ENCODE peak calls at places on chromosomes 2 and 18, in five cellular contexts. B is H1, H is GM12878, R is HepG2, X is NT2/D1. O is an unnamed sample.
A peak's percentile ranks its signal among the peaks of the same experiment; 100 is the strongest.

GRCh38 chr2:26495705-26496271 is 17.9 kb upstream of the OTOF start:
- DNase-seq in B (no peak), H (no peak), R (peak; percentile 30), X (peak; percentile 66), O (no peak)

GRCh38 chr2:240166761-240167587 is 26.5 kb upstream of the OTOS start:
- DNase-seq in B (no peak), H (no peak), R (no peak), X (no peak), O (no peak)

GRCh38 chr2:32947076-32947483 is 327 bp downstream of the LTBP1 start:
- DNase-seq in B (peak; percentile 74), H (no peak), R (no peak), X (no peak), O (peak; percentile 50)

GRCh38 chr2:134308474-134309385 is 54.9 kb downstream of the MGAT5 start:
- DNase-seq in B (no peak), H (no peak), R (no peak), X (no peak), O (no peak)

GRCh38 chr2:222298311-222299150 is at the start of gene PAX3:
- DNase-seq in B (peak; percentile 83), H (no peak), R (no peak), X (no peak), O (peak; percentile 86)

GRCh38 chr2:106124787-106125549 is 69.1 kb downstream of the UXS1 start:
- DNase-seq in B (no peak), H (no peak), R (peak; percentile 75), X (no peak), O (no peak)

GRCh38 chr2:44943693-44944101 is 2.2 kb downstream of the SIX3 start:
- DNase-seq in B (no peak), H (no peak), R (no peak), X (no peak), O (no peak)

GRCh38 chr2:80311304-80311703 is 6.8 kb upstream of the LRRTM1 start:
- DNase-seq in B (no peak), H (no peak), R (no peak), X (no peak), O (no peak)

GRCh38 chr18:13800505-13801259 is 23.3 kb upstream of the MC5R start:
- DNase-seq in B (peak; percentile 75), H (no peak), R (peak; percentile 49), X (no peak), O (peak; percentile 58)

GRCh38 chr2:238505119-238505891 is 78.6 kb downstream of the ASB1 start:
- DNase-seq in B (no peak), H (no peak), R (peak; percentile 24), X (no peak), O (no peak)

GRCh38 chr18:76838182-76838581 is 15.8 kb downstream of the ZNF236 start:
- DNase-seq in B (no peak), H (no peak), R (peak; percentile 33), X (no peak), O (no peak)

GRCh38 chr18:3889803-3890202 is 439.8 kb downstream of the TGIF1 start:
- DNase-seq in B (no peak), H (no peak), R (peak; percentile 9), X (no peak), O (no peak)

GRCh38 chr18:78521744-78522143 is 457.9 kb upstream of the SALL3 start:
- DNase-seq in B (no peak), H (no peak), R (no peak), X (no peak), O (no peak)

GRCh38 chr2:207239222-207239674 is 73.5 kb upstream of the KLF7 start:
- DNase-seq in B (no peak), H (no peak), R (no peak), X (no peak), O (no peak)

GRCh38 chr2:211132586-211132985 is 576.2 kb downstream of the CPS1 start:
- DNase-seq in B (no peak), H (no peak), R (no peak), X (no peak), O (no peak)

GRCh38 chr18:25646971-25647370 is 295.0 kb upstream of the ZNF521 start:
- DNase-seq in B (no peak), H (no peak), R (no peak), X (no peak), O (no peak)

GRCh38 chr2:230881840-230882239 is 17.1 kb downstream of the ITM2C start:
- DNase-seq in B (no peak), H (no peak), R (no peak), X (no peak), O (no peak)

GRCh38 chr2:241001413-241002274 is 3.2 kb downstream of the SNED1 start:
- DNase-seq in B (no peak), H (no peak), R (no peak), X (no peak), O (no peak)

GRCh38 chr2:220270506-220271070 is 643.2 kb downstream of the SLC4A3 start:
- DNase-seq in B (no peak), H (no peak), R (no peak), X (no peak), O (no peak)

GRCh38 chr2:97267411-97268074 is 154.6 kb downstream of the ANKRD36 start:
- DNase-seq in B (no peak), H (no peak), R (peak; percentile 1), X (no peak), O (no peak)

GRCh38 chr2:144516417-144516980 is 3.4 kb downstream of the ZEB2 start:
- DNase-seq in B (peak; percentile 70), H (no peak), R (no peak), X (no peak), O (no peak)

GRCh38 chr2:135124924-135125886 is 73.1 kb downstream of the RAB3GAP1 start:
- DNase-seq in B (no peak), H (no peak), R (no peak), X (no peak), O (no peak)

GRCh38 chr2:1841903-1842791 is 97.8 kb upstream of the PXDN start:
- DNase-seq in B (no peak), H (no peak), R (no peak), X (no peak), O (no peak)

GRCh38 chr18:11078491-11078890 is 70.9 kb downstream of the PIEZO2 start:
- DNase-seq in B (no peak), H (peak; percentile 46), R (no peak), X (no peak), O (no peak)

GRCh38 chr18:46761054-46761769 is 4.4 kb upstream of the ST8SIA5 start:
- DNase-seq in B (no peak), H (no peak), R (no peak), X (no peak), O (no peak)

GRCh38 chr2:234406085-234406484 is 90.8 kb downstream of the ARL4C start:
- DNase-seq in B (no peak), H (no peak), R (no peak), X (no peak), O (no peak)

GRCh38 chr2:73701968-73702665 is 35.0 kb downstream of the TPRKB start:
- DNase-seq in B (no peak), H (no peak), R (peak; percentile 53), X (no peak), O (no peak)

GRCh38 chr18:45954070-45954712 is 12.9 kb downstream of the EPG5 start:
- DNase-seq in B (no peak), H (no peak), R (no peak), X (no peak), O (no peak)

GRCh38 chr2:28566441-28567075 is 70.7 kb downstream of the PLB1 start:
- DNase-seq in B (peak; percentile 97), H (peak; percentile 8), R (peak; percentile 65), X (peak; percentile 71), O (peak; percentile 95)

GRCh38 chr2:136143603-136144451 is 25.9 kb upstream of the CXCR4 start:
- DNase-seq in B (no peak), H (no peak), R (no peak), X (no peak), O (no peak)

GRCh38 chr2:231399046-231399852 is 3.7 kb downstream of the B3GNT7 start:
- DNase-seq in B (no peak), H (no peak), R (no peak), X (no peak), O (no peak)

GRCh38 chr18:65235966-65236634 is 514.7 kb upstream of the CDH7 start:
- DNase-seq in B (no peak), H (no peak), R (no peak), X (no peak), O (no peak)

GRCh38 chr2:186713664-186714063 is 19.8 kb downstream of the FAM171B start:
- DNase-seq in B (no peak), H (no peak), R (no peak), X (no peak), O (no peak)

GRCh38 chr18:7824970-7825369 is 257.9 kb downstream of the PTPRM start:
- DNase-seq in B (no peak), H (no peak), R (no peak), X (no peak), O (no peak)
- TF ChIP-seq SUZ12 in B (no peak), H (no peak), R (no peak), X (no peak), O (no peak)

GRCh38 chr2:158138255-158138654 is 36.6 kb downstream of the UPP2 start:
- DNase-seq in B (no peak), H (no peak), R (no peak), X (no peak), O (no peak)
- TF ChIP-seq SUZ12 in B (no peak), H (no peak), R (no peak), X (no peak), O (no peak)

GRCh38 chr2:219165058-219165930 is 4.5 kb downstream of the SLC23A3 start:
- DNase-seq in B (no peak), H (no peak), R (no peak), X (no peak), O (no peak)
- TF ChIP-seq SUZ12 in B (no peak), H (no peak), R (no peak), X (no peak), O (no peak)

GRCh38 chr18:58769321-58769720 is 95.4 kb upstream of the ZNF532 start:
- DNase-seq in B (no peak), H (no peak), R (no peak), X (no peak), O (no peak)
- TF ChIP-seq SUZ12 in B (no peak), H (no peak), R (no peak), X (no peak), O (no peak)

DNA sequence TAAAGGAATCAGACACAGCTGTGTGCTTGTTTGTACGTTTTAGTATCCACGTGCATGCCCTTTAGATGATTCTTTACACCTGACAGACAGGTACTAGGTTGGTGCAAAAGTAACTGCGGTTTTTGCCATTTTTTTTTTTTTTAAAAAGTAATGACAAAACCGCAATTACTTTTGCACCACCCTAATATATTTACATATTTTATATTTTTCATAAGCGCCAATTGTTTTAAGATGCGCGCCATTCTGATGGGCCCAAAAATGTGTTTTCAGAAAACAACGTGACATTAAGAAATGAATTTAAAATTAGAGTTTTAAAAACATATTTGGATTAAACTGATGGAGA is 972 bp upstream of the COBLL1 start:
- DNase-seq in B (no peak), H (no peak), R (no peak), X (no peak), O (no peak)
- TF ChIP-seq SUZ12 in B (no peak), H (no peak), R (no peak), X (no peak), O (no peak)

GRCh38 chr2:147631294-147631693 is 213.5 kb upstream of the ACVR2A start:
- DNase-seq in B (no peak), H (no peak), R (no peak), X (no peak), O (no peak)
- TF ChIP-seq SUZ12 in B (no peak), H (no peak), R (no peak), X (no peak), O (no peak)

GRCh38 chr2:173584000-173584399 is 229.3 kb downstream of the CDCA7 start:
- DNase-seq in B (no peak), H (no peak), R (no peak), X (no peak), O (no peak)
- TF ChIP-seq SUZ12 in B (no peak), H (no peak), R (no peak), X (no peak), O (no peak)

O was measured in HEK293T.